ENCODE peak calls at places on chromosome 1, in seven cellular contexts. One of them, this sample, is unnamed.
A peak's percentile ranks its signal among the peaks of the same experiment; 100 is the strongest.

GRCh38 chr1:8409666-8410065 is 91.8 kb downstream of the SLC45A1 start:
- DNase-seq in GM12878: no peak
- DNase-seq in A549: no peak
- DNase-seq in HepG2: no peak
- DNase-seq in SK-N-SH: no peak
- DNase-seq in HCT116: no peak
- DNase-seq in K562: no peak
- DNase-seq in this sample: no peak

GRCh38 chr1:95041491-95042165 is 31.1 kb downstream of the ALG14 start:
- DNase-seq in GM12878: no peak
- DNase-seq in A549: peak; percentile 73
- DNase-seq in SK-N-SH: peak; percentile 69
- DNase-seq in K562: peak; percentile 61
- DNase-seq in HCT116: peak; percentile 59
- DNase-seq in HepG2: peak; percentile 74
- DNase-seq in this sample: peak; percentile 32

GRCh38 chr1:113195115-113195845 is 122.3 kb downstream of the LRIG2 start:
- DNase-seq in SK-N-SH: no peak
- DNase-seq in HCT116: no peak
- DNase-seq in GM12878: no peak
- DNase-seq in K562: no peak
- DNase-seq in A549: no peak
- DNase-seq in HepG2: no peak
- DNase-seq in this sample: no peak

GRCh38 chr1:234743866-234744581 is 134.0 kb upstream of the IRF2BP2 start:
- DNase-seq in GM12878: no peak
- DNase-seq in HCT116: no peak
- DNase-seq in HepG2: no peak
- DNase-seq in A549: no peak
- DNase-seq in K562: no peak
- DNase-seq in SK-N-SH: no peak
- DNase-seq in this sample: no peak

GRCh38 chr1:165898837-165899236 is 71.4 kb downstream of the UCK2 start:
- DNase-seq in GM12878: no peak
- DNase-seq in K562: no peak
- DNase-seq in HCT116: no peak
- DNase-seq in A549: peak; percentile 35
- DNase-seq in HepG2: no peak
- DNase-seq in SK-N-SH: no peak
- DNase-seq in this sample: peak; percentile 38

GRCh38 chr1:114024049-114024448 is 44.8 kb downstream of the OLFML3 start:
- DNase-seq in HCT116: no peak
- DNase-seq in SK-N-SH: no peak
- DNase-seq in A549: no peak
- DNase-seq in GM12878: no peak
- DNase-seq in HepG2: no peak
- DNase-seq in K562: no peak
- DNase-seq in this sample: no peak

GRCh38 chr1:200336901-200337391 is 72.9 kb downstream of the ZNF281 start:
- DNase-seq in HepG2: no peak
- DNase-seq in SK-N-SH: no peak
- DNase-seq in K562: no peak
- DNase-seq in GM12878: no peak
- DNase-seq in A549: peak; percentile 33
- DNase-seq in HCT116: no peak
- DNase-seq in this sample: no peak

GRCh38 chr1:206866062-206866461 is 639 bp downstream of the IL20 start:
- DNase-seq in HCT116: no peak
- DNase-seq in SK-N-SH: no peak
- DNase-seq in GM12878: no peak
- DNase-seq in K562: no peak
- DNase-seq in A549: peak; percentile 47
- DNase-seq in HepG2: no peak
- DNase-seq in this sample: no peak

GRCh38 chr1:26692793-26693490 is 2.9 kb upstream of the ARID1A start:
- DNase-seq in K562: peak; percentile 94
- DNase-seq in GM12878: peak; percentile 94
- DNase-seq in HCT116: peak; percentile 98
- DNase-seq in HepG2: peak; percentile 97
- DNase-seq in A549: peak; percentile 98
- DNase-seq in SK-N-SH: peak; percentile 82
- DNase-seq in this sample: peak; percentile 94

GRCh38 chr1:218674280-218674773 is 329.2 kb downstream of the TGFB2 start:
- DNase-seq in HepG2: peak; percentile 68
- DNase-seq in K562: no peak
- DNase-seq in HCT116: peak; percentile 78
- DNase-seq in SK-N-SH: no peak
- DNase-seq in A549: peak; percentile 93
- DNase-seq in GM12878: no peak
- DNase-seq in this sample: no peak

GRCh38 chr1:25469177-25469576 is 38.5 kb downstream of the MACO1 start:
- DNase-seq in HCT116: no peak
- DNase-seq in HepG2: no peak
- DNase-seq in GM12878: no peak
- DNase-seq in K562: no peak
- DNase-seq in SK-N-SH: no peak
- DNase-seq in A549: no peak
- DNase-seq in this sample: no peak

GRCh38 chr1:25473653-25474225 is 43.0 kb downstream of the MACO1 start:
- DNase-seq in K562: no peak
- DNase-seq in HCT116: no peak
- DNase-seq in SK-N-SH: no peak
- DNase-seq in GM12878: no peak
- DNase-seq in A549: no peak
- DNase-seq in HepG2: no peak
- DNase-seq in this sample: no peak

GRCh38 chr1:25476186-25477097 is 45.7 kb downstream of the MACO1 start:
- DNase-seq in A549: no peak
- DNase-seq in K562: no peak
- DNase-seq in HepG2: no peak
- DNase-seq in SK-N-SH: no peak
- DNase-seq in HCT116: no peak
- DNase-seq in GM12878: peak; percentile 26
- DNase-seq in this sample: no peak

GRCh38 chr1:25474439-25475047 is 43.8 kb downstream of the MACO1 start:
- DNase-seq in A549: no peak
- DNase-seq in GM12878: no peak
- DNase-seq in HepG2: no peak
- DNase-seq in K562: no peak
- DNase-seq in SK-N-SH: no peak
- DNase-seq in HCT116: no peak
- DNase-seq in this sample: no peak

GRCh38 chr1:25472494-25472893 is 41.8 kb downstream of the MACO1 start:
- DNase-seq in HCT116: no peak
- DNase-seq in A549: no peak
- DNase-seq in SK-N-SH: no peak
- DNase-seq in GM12878: peak; percentile 32
- DNase-seq in HepG2: no peak
- DNase-seq in K562: no peak
- DNase-seq in this sample: no peak
- H3K9me3 ChIP-seq in HCT116: no peaks in the 10 kb centered on the region
- H3K9me3 ChIP-seq in A549: no peaks in the 10 kb centered on the region
- H3K9me3 ChIP-seq in SK-N-SH: no peaks in the 10 kb centered on the region
- H3K9me3 ChIP-seq in GM12878: no peaks in the 10 kb centered on the region
- H3K9me3 ChIP-seq in HepG2: no peaks in the 10 kb centered on the region
- H3K9me3 ChIP-seq in K562: no peaks in the 10 kb centered on the region
- H3K9me3 ChIP-seq in this sample: no peaks in the 10 kb centered on the region

DNA sequence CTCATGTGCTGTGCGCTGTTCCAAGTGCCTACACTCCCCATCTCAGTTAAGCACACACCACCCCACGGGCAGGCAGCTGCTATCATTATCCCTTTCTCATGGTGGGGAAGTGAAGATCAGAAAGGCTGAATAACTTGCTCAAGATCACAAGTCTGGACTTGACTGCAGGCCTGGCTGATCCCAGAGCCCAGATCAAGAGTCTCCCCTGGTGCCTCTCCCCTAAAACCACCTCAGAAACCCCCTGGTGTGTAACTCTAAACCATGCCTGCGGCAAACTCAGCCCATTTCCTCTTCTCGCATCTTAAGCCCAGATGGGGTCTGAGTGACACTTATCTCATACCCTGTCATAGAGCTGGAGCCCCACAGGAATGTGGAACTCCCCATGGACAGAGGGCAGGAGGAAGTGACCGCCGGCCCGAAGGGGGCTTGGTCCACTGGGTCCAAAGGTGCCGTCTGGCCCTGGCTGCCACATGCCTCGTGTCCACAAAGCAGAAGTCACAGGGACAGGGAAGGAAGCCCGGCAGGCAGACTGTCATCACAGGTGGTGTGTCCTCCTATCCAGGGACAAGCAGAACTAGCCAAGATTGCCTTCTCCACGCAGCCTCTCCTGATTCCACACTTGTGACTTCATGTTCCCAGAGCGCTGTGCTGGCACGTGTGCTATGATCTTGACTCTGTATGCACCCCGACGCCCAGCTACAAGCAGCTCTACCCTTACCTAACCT is 92.1 kb downstream of the SYF2 start:
- DNase-seq in A549: no peak
- DNase-seq in HCT116: no peak
- DNase-seq in GM12878: peak; percentile 69
- DNase-seq in SK-N-SH: no peak
- DNase-seq in HepG2: peak; percentile 55
- DNase-seq in K562: no peak
- DNase-seq in this sample: no peak
- TF ChIP-seq REST in A549: no peak
- TF ChIP-seq REST in HCT116: no peak
- TF ChIP-seq REST in GM12878: peak; percentile 12
- TF ChIP-seq REST in SK-N-SH: no peak
- TF ChIP-seq REST in HepG2: no peak
- TF ChIP-seq REST in K562: no peak
- TF ChIP-seq REST in this sample: no peak

GRCh38 chr1:11738096-11738495 is 2.2 kb downstream of the AGTRAP start:
- DNase-seq in HCT116: no peak
- DNase-seq in SK-N-SH: no peak
- DNase-seq in A549: no peak
- DNase-seq in HepG2: no peak
- DNase-seq in K562: no peak
- DNase-seq in GM12878: no peak
- DNase-seq in this sample: no peak

GRCh38 chr1:11741482-11741881 is 5.5 kb downstream of the AGTRAP start:
- DNase-seq in GM12878: no peak
- DNase-seq in A549: no peak
- DNase-seq in HCT116: no peak
- DNase-seq in HepG2: no peak
- DNase-seq in SK-N-SH: no peak
- DNase-seq in K562: no peak
- DNase-seq in this sample: no peak

GRCh38 chr1:11738783-11739182 is 2.8 kb downstream of the AGTRAP start:
- DNase-seq in SK-N-SH: no peak
- DNase-seq in GM12878: no peak
- DNase-seq in K562: no peak
- DNase-seq in HCT116: no peak
- DNase-seq in HepG2: no peak
- DNase-seq in A549: no peak
- DNase-seq in this sample: no peak

GRCh38 chr1:11741919-11742598 is 6.1 kb downstream of the AGTRAP start:
- DNase-seq in A549: no peak
- DNase-seq in HCT116: no peak
- DNase-seq in GM12878: no peak
- DNase-seq in K562: no peak
- DNase-seq in HepG2: no peak
- DNase-seq in SK-N-SH: no peak
- DNase-seq in this sample: no peak

DNA sequence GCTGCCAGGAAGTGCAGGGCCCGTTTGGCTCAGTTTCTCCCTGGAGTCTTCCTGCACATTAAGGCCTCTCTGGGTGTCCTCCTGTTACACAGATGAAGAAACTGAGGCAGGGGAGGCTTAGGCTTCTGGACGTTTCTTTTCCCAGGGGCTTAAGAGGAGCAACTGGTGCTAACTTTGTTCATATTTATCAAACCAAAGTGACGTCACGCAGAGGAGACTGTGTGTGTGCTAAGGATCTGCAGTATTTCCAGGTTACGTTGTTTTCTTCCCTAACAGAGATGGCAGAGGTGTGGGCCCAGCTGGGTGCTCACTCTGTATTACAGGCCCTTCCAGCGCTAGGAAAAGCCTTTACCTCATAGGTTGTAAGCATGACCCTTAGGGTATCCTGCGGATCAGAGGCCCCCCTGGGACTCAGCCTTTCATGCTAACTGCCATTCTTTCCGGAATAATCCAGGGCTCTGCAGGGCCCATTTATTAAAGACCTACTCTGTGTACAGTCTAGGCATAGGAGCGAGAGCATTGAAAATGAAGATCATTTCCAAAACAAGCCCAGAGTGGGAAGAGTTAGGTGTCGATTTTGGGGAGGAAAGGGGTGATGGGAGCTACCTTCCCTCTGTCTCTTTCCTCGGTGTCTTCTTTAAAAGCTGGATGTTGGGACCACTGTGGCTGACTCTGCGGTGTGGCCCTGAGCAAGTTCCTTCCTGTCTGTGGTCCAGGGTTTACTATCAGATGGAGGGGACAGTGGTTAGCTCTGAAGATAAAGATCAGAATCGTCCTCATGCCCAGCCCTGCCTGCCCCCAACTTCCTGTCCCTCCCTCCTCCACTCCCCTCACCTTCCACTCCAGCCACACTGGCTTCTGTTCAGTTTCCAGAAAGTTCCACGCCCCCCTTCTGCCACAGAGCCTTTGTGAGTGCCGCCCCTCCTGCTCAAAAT is 4.6 kb downstream of the AGTRAP start:
- DNase-seq in A549: no peak
- DNase-seq in SK-N-SH: no peak
- DNase-seq in GM12878: no peak
- DNase-seq in HepG2: no peak
- DNase-seq in HCT116: no peak
- DNase-seq in K562: peak; percentile 57
- DNase-seq in this sample: no peak
- H3K4me1 ChIP-seq in A549: peaks cover 14% of the 10 kb centered on the region
- H3K4me1 ChIP-seq in SK-N-SH: peaks cover 18% of the 10 kb centered on the region
- H3K4me1 ChIP-seq in GM12878: peaks cover 15% of the 10 kb centered on the region
- H3K4me1 ChIP-seq in HepG2: peaks cover 30% of the 10 kb centered on the region
- H3K4me1 ChIP-seq in HCT116: peaks cover 12% of the 10 kb centered on the region
- H3K4me1 ChIP-seq in K562: peaks cover 56% of the 10 kb centered on the region
- H3K4me1 ChIP-seq in this sample: peaks cover 11% of the 10 kb centered on the region

GRCh38 chr1:84509029-84509428 is 2.6 kb upstream of the GNG5 start:
- DNase-seq in GM12878: no peak
- DNase-seq in SK-N-SH: no peak
- DNase-seq in HCT116: no peak
- DNase-seq in A549: no peak
- DNase-seq in HepG2: no peak
- DNase-seq in K562: no peak
- DNase-seq in this sample: no peak

GRCh38 chr1:84510668-84511067 is 4.3 kb upstream of the GNG5 start:
- DNase-seq in GM12878: no peak
- DNase-seq in HepG2: no peak
- DNase-seq in K562: no peak
- DNase-seq in HCT116: no peak
- DNase-seq in SK-N-SH: no peak
- DNase-seq in A549: no peak
- DNase-seq in this sample: no peak

GRCh38 chr1:84506729-84507453 is 510 bp upstream of the GNG5 start:
- DNase-seq in HCT116: no peak
- DNase-seq in GM12878: no peak
- DNase-seq in SK-N-SH: peak; percentile 9
- DNase-seq in K562: no peak
- DNase-seq in A549: no peak
- DNase-seq in HepG2: no peak
- DNase-seq in this sample: no peak

GRCh38 chr1:84510165-84510564 is 3.8 kb upstream of the GNG5 start:
- DNase-seq in K562: no peak
- DNase-seq in HepG2: no peak
- DNase-seq in GM12878: no peak
- DNase-seq in SK-N-SH: no peak
- DNase-seq in A549: no peak
- DNase-seq in HCT116: no peak
- DNase-seq in this sample: no peak

GRCh38 chr1:84508510-84508909 is 2.1 kb upstream of the GNG5 start:
- DNase-seq in GM12878: no peak
- DNase-seq in A549: no peak
- DNase-seq in HepG2: peak; percentile 18
- DNase-seq in HCT116: no peak
- DNase-seq in SK-N-SH: no peak
- DNase-seq in K562: no peak
- DNase-seq in this sample: no peak
- H3K9me3 ChIP-seq in GM12878: peaks cover 2% of the 10 kb centered on the region
- H3K9me3 ChIP-seq in A549: peaks cover 4% of the 10 kb centered on the region
- H3K9me3 ChIP-seq in HepG2: no peaks in the 10 kb centered on the region
- H3K9me3 ChIP-seq in HCT116: no peaks in the 10 kb centered on the region
- H3K9me3 ChIP-seq in SK-N-SH: peaks cover 8% of the 10 kb centered on the region
- H3K9me3 ChIP-seq in K562: no peaks in the 10 kb centered on the region
- H3K9me3 ChIP-seq in this sample: peaks cover 4% of the 10 kb centered on the region

This sample was measured in Panc1.